ENCODE peak calls at places on chromosomes 5 and 9, in four cellular contexts. L, S, R and Y are unnamed samples.
A peak's percentile ranks its signal among the peaks of the same experiment; 100 is the strongest.

GRCh38 chr5:137738947-137739346 is 3.1 kb upstream of the KLHL3 start:
- DNase-seq in S (no peak), R (no peak), L (no peak), Y (no peak)

GRCh38 chr9:98580956-98581355 is 127.8 kb downstream of the GABBR2 start:
- DNase-seq in S (no peak), R (no peak), L (no peak), Y (no peak)

GRCh38 chr5:77569409-77569808 is 69.1 kb downstream of the OTP start:
- DNase-seq in R (no peak), S (no peak), L (no peak), Y (no peak)

GRCh38 chr5:40717281-40717680 is 37.6 kb downstream of the PTGER4 start:
- DNase-seq in L (no peak), S (no peak), R (no peak), Y (no peak)

GRCh38 chr5:83313431-83313830 is 158.1 kb upstream of the VCAN start:
- DNase-seq in R (no peak), S (no peak), L (no peak), Y (no peak)

GRCh38 chr9:31445960-31446359 is 938.5 kb upstream of the ACO1 start:
- DNase-seq in L (no peak), S (no peak), R (no peak), Y (no peak)

GRCh38 chr5:57175586-57175985 is 1.7 kb downstream of the GPBP1 start:
- DNase-seq in R (no peak), S (peak; percentile 21), L (no peak), Y (peak; percentile 34)

GRCh38 chr9:132183715-132184114 is 21.9 kb downstream of the NTNG2 start:
- DNase-seq in L (no peak), R (no peak), S (no peak), Y (no peak)

GRCh38 chr9:20437466-20437865 is 184.8 kb downstream of the MLLT3 start:
- DNase-seq in R (no peak), S (no peak), L (no peak), Y (no peak)

GRCh38 chr5:54904425-54904824 is 81.0 kb downstream of the ESM1 start:
- DNase-seq in R (no peak), S (no peak), L (no peak), Y (no peak)

GRCh38 chr9:95226921-95227320 is 90.6 kb downstream of the FANCC start:
- DNase-seq in L (no peak), R (no peak), S (no peak), Y (no peak)

GRCh38 chr5:63145167-63145566 is 566.5 kb downstream of the LRRC70 start:
- DNase-seq in S (no peak), L (no peak), R (no peak), Y (no peak)

GRCh38 chr5:39501403-39501802 is 76.6 kb upstream of the DAB2 start:
- DNase-seq in R (no peak), S (no peak), L (no peak), Y (no peak)

GRCh38 chr5:32462618-32463017 is 18.1 kb upstream of the ZFR start:
- DNase-seq in S (no peak), L (no peak), R (no peak), Y (no peak)

GRCh38 chr9:117821943-117822342 is 117.7 kb downstream of the TLR4 start:
- DNase-seq in R (no peak), S (no peak), L (no peak), Y (no peak)

GRCh38 chr9:114889802-114890224 is 40.6 kb downstream of the TNFSF8 start:
- DNase-seq in R (peak; percentile 11), L (peak; percentile 16), S (no peak), Y (no peak)

GRCh38 chr9:115964710-115965347 is 188.8 kb upstream of the PAPPA start:
- DNase-seq in R (no peak), S (no peak), L (no peak), Y (no peak)

GRCh38 chr5:74320526-74320925 is 320.0 kb downstream of the ENC1 start:
- DNase-seq in R (no peak), L (no peak), S (no peak), Y (no peak)

GRCh38 chr5:141850183-141850768 is 27.9 kb downstream of the PCDH1 start:
- DNase-seq in L (peak; percentile 62), R (peak; percentile 50), S (peak; percentile 25), Y (peak; percentile 22)

GRCh38 chr5:157025093-157025698 is 33.7 kb downstream of the HAVCR1 start:
- DNase-seq in S (peak; percentile 6), L (no peak), R (no peak), Y (peak; percentile 9)

GRCh38 chr5:74538206-74538661 is 102.3 kb downstream of the ENC1 start:
- DNase-seq in R (no peak), S (no peak), L (no peak), Y (no peak)

GRCh38 chr5:65771266-65771665 is 49.3 kb downstream of the NLN start:
- DNase-seq in S (no peak), L (no peak), R (no peak), Y (no peak)

GRCh38 chr9:100106616-100107015 is 7.6 kb downstream of the INVS start:
- DNase-seq in L (no peak), S (no peak), R (no peak), Y (no peak)